ENCODE peak calls at places on chromosomes 3 and 15, in seven cellular contexts. One of them, this sample, is unnamed.
A peak's percentile ranks its signal among the peaks of the same experiment; 100 is the strongest.

GRCh38 chr3:12455740-12456139 is 28.5 kb upstream of the TSEN2 start:
- DNase-seq in H9: no peak
- DNase-seq in mesendoderm: no peak
- DNase-seq in neuronal stem cell: no peak
- DNase-seq in H1: no peak
- DNase-seq in trophoblast cell: no peak
- DNase-seq in IMR-90: no peak
- DNase-seq in this sample: no peak

GRCh38 chr3:177733233-177733632 is 536.0 kb upstream of the TBL1XR1 start:
- DNase-seq in H9: no peak
- DNase-seq in mesendoderm: no peak
- DNase-seq in neuronal stem cell: no peak
- DNase-seq in H1: no peak
- DNase-seq in trophoblast cell: no peak
- DNase-seq in IMR-90: peak; percentile 21
- DNase-seq in this sample: no peak

GRCh38 chr3:141352262-141352984 is 15.9 kb upstream of the ZBTB38 start:
- DNase-seq in H9: no peak
- DNase-seq in mesendoderm: no peak
- DNase-seq in neuronal stem cell: no peak
- DNase-seq in H1: no peak
- DNase-seq in trophoblast cell: no peak
- DNase-seq in IMR-90: peak; percentile 67
- DNase-seq in this sample: no peak

GRCh38 chr3:157588386-157589060 is 85.3 kb upstream of the VEPH1 start:
- DNase-seq in H9: no peak
- DNase-seq in mesendoderm: peak; percentile 47
- DNase-seq in neuronal stem cell: no peak
- DNase-seq in H1: no peak
- DNase-seq in trophoblast cell: no peak
- DNase-seq in IMR-90: no peak
- DNase-seq in this sample: no peak

GRCh38 chr3:4069796-4070195 is 233.4 kb upstream of the SETMAR start:
- DNase-seq in H9: no peak
- DNase-seq in mesendoderm: peak; percentile 80
- DNase-seq in neuronal stem cell: no peak
- DNase-seq in H1: no peak
- DNase-seq in trophoblast cell: no peak
- DNase-seq in IMR-90: no peak
- DNase-seq in this sample: no peak

GRCh38 chr3:151644986-151645385 is 88.7 kb upstream of the AADACL2 start:
- DNase-seq in H9: no peak
- DNase-seq in mesendoderm: no peak
- DNase-seq in neuronal stem cell: no peak
- DNase-seq in H1: no peak
- DNase-seq in trophoblast cell: no peak
- DNase-seq in IMR-90: no peak
- DNase-seq in this sample: no peak

GRCh38 chr3:124315215-124316033 is 323.5 kb upstream of the ROPN1 start:
- DNase-seq in H9: no peak
- DNase-seq in mesendoderm: no peak
- DNase-seq in neuronal stem cell: no peak
- DNase-seq in H1: no peak
- DNase-seq in trophoblast cell: no peak
- DNase-seq in IMR-90: peak; percentile 62
- DNase-seq in this sample: peak; percentile 18

GRCh38 chr3:14216257-14217048 is 37.8 kb downstream of the LSM3 start:
- DNase-seq in H9: peak; percentile 97
- DNase-seq in mesendoderm: peak; percentile 99
- DNase-seq in neuronal stem cell: peak; percentile 74
- DNase-seq in H1: peak; percentile 64
- DNase-seq in trophoblast cell: no peak
- DNase-seq in IMR-90: no peak
- DNase-seq in this sample: no peak

GRCh38 chr3:143002083-143002712 is 828 bp downstream of the U2SURP start:
- DNase-seq in H9: no peak
- DNase-seq in mesendoderm: peak; percentile 65
- DNase-seq in neuronal stem cell: no peak
- DNase-seq in H1: no peak
- DNase-seq in trophoblast cell: no peak
- DNase-seq in IMR-90: peak; percentile 25
- DNase-seq in this sample: peak; percentile 64

GRCh38 chr3:186622651-186623310 is 9.9 kb downstream of the AHSG start:
- DNase-seq in H9: no peak
- DNase-seq in mesendoderm: no peak
- DNase-seq in neuronal stem cell: no peak
- DNase-seq in H1: no peak
- DNase-seq in trophoblast cell: no peak
- DNase-seq in IMR-90: no peak
- DNase-seq in this sample: no peak

GRCh38 chr3:128623762-128624176 is 26.8 kb downstream of the RPN1 start:
- DNase-seq in H9: no peak
- DNase-seq in mesendoderm: no peak
- DNase-seq in neuronal stem cell: no peak
- DNase-seq in H1: no peak
- DNase-seq in trophoblast cell: no peak
- DNase-seq in IMR-90: peak; percentile 85
- DNase-seq in this sample: no peak

GRCh38 chr15:62324382-62324781 is 159.3 kb upstream of the C2CD4B start:
- DNase-seq in H9: no peak
- DNase-seq in mesendoderm: no peak
- DNase-seq in neuronal stem cell: no peak
- DNase-seq in H1: no peak
- DNase-seq in trophoblast cell: peak; percentile 37
- DNase-seq in IMR-90: no peak
- DNase-seq in this sample: no peak

GRCh38 chr3:5160926-5161858 is 26.3 kb upstream of the EDEM1 start:
- DNase-seq in H9: no peak
- DNase-seq in mesendoderm: peak; percentile 31
- DNase-seq in neuronal stem cell: no peak
- DNase-seq in H1: no peak
- DNase-seq in trophoblast cell: peak; percentile 14
- DNase-seq in IMR-90: no peak
- DNase-seq in this sample: peak; percentile 52

GRCh38 chr15:85652457-85652856 is 142.3 kb downstream of the KLHL25 start:
- DNase-seq in H9: no peak
- DNase-seq in mesendoderm: no peak
- DNase-seq in neuronal stem cell: no peak
- DNase-seq in H1: no peak
- DNase-seq in trophoblast cell: no peak
- DNase-seq in IMR-90: no peak
- DNase-seq in this sample: no peak
- H2AK5ac ChIP-seq in H9: no peak overlapping the region
- H2AK5ac ChIP-seq in mesendoderm: no peak overlapping the region
- H2AK5ac ChIP-seq in neuronal stem cell: no peak overlapping the region
- H2AK5ac ChIP-seq in H1: no peak overlapping the region
- H2AK5ac ChIP-seq in trophoblast cell: no peak overlapping the region
- H2AK5ac ChIP-seq in IMR-90: no peak overlapping the region
- H2AK5ac ChIP-seq in this sample: no peak overlapping the region

GRCh38 chr15:32736351-32737061 is 18.7 kb downstream of the GREM1 start:
- DNase-seq in H9: no peak
- DNase-seq in mesendoderm: no peak
- DNase-seq in neuronal stem cell: no peak
- DNase-seq in H1: no peak
- DNase-seq in trophoblast cell: no peak
- DNase-seq in IMR-90: peak; percentile 58
- DNase-seq in this sample: no peak

GRCh38 chr15:32735948-32736347 is 18.1 kb downstream of the GREM1 start:
- DNase-seq in H9: no peak
- DNase-seq in mesendoderm: no peak
- DNase-seq in neuronal stem cell: no peak
- DNase-seq in H1: no peak
- DNase-seq in trophoblast cell: no peak
- DNase-seq in IMR-90: no peak
- DNase-seq in this sample: no peak

GRCh38 chr15:32737246-32737757 is 19.5 kb downstream of the GREM1 start:
- DNase-seq in H9: no peak
- DNase-seq in mesendoderm: no peak
- DNase-seq in neuronal stem cell: no peak
- DNase-seq in H1: no peak
- DNase-seq in trophoblast cell: no peak
- DNase-seq in IMR-90: peak; percentile 65
- DNase-seq in this sample: no peak

GRCh38 chr15:32739522-32739921 is 21.7 kb downstream of the GREM1 start:
- DNase-seq in H9: no peak
- DNase-seq in mesendoderm: no peak
- DNase-seq in neuronal stem cell: no peak
- DNase-seq in H1: no peak
- DNase-seq in trophoblast cell: no peak
- DNase-seq in IMR-90: no peak
- DNase-seq in this sample: no peak

GRCh38 chr15:32738677-32739076 is 20.9 kb downstream of the GREM1 start:
- DNase-seq in H9: no peak
- DNase-seq in mesendoderm: no peak
- DNase-seq in neuronal stem cell: no peak
- DNase-seq in H1: no peak
- DNase-seq in trophoblast cell: no peak
- DNase-seq in IMR-90: peak; percentile 60
- DNase-seq in this sample: no peak
- H2AK5ac ChIP-seq in H9: no peak overlapping the region
- H2AK5ac ChIP-seq in mesendoderm: no peak overlapping the region
- H2AK5ac ChIP-seq in neuronal stem cell: no peak overlapping the region
- H2AK5ac ChIP-seq in H1: no peak overlapping the region
- H2AK5ac ChIP-seq in trophoblast cell: no peak overlapping the region
- H2AK5ac ChIP-seq in IMR-90: no peak overlapping the region
- H2AK5ac ChIP-seq in this sample: no peak overlapping the region

DNA sequence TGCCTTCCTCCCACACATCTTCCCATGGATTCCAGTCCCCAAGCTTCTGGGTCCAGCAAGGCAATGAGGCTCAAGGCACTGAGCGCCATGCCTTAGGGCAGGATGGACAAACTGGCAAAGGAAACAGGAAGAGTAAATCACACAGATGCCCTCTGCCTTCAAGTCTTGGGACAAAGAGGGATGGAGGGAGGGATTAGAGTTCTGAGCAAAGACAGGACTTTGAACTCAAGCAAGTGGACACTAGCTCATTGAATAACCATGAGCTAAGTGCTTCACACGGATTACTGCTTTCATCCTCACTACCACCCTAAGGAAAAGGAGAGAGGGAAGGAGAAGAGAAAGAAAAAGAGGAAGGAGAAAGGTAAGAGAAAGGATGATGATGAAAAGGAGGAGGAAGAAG is 7.6 kb upstream of the THBS1 start:
- DNase-seq in H9: no peak
- DNase-seq in mesendoderm: no peak
- DNase-seq in neuronal stem cell: no peak
- DNase-seq in H1: no peak
- DNase-seq in trophoblast cell: no peak
- DNase-seq in IMR-90: no peak
- DNase-seq in this sample: no peak
- H2AK5ac ChIP-seq in H9: no peak overlapping the region
- H2AK5ac ChIP-seq in mesendoderm: peak overlapping the region; percentile 20
- H2AK5ac ChIP-seq in neuronal stem cell: no peak overlapping the region
- H2AK5ac ChIP-seq in H1: no peak overlapping the region
- H2AK5ac ChIP-seq in trophoblast cell: no peak overlapping the region
- H2AK5ac ChIP-seq in IMR-90: peak overlapping the region; percentile 54
- H2AK5ac ChIP-seq in this sample: no peak overlapping the region

GRCh38 chr3:37526511-37526910 is 335.2 kb upstream of the CTDSPL start:
- DNase-seq in H9: no peak
- DNase-seq in mesendoderm: no peak
- DNase-seq in neuronal stem cell: no peak
- DNase-seq in H1: no peak
- DNase-seq in trophoblast cell: no peak
- DNase-seq in IMR-90: peak; percentile 66
- DNase-seq in this sample: no peak
- H2AK5ac ChIP-seq in H9: no peak overlapping the region
- H2AK5ac ChIP-seq in mesendoderm: no peak overlapping the region
- H2AK5ac ChIP-seq in neuronal stem cell: no peak overlapping the region
- H2AK5ac ChIP-seq in H1: no peak overlapping the region
- H2AK5ac ChIP-seq in trophoblast cell: no peak overlapping the region
- H2AK5ac ChIP-seq in IMR-90: no peak overlapping the region
- H2AK5ac ChIP-seq in this sample: no peak overlapping the region

GRCh38 chr3:56812749-56813655 is 11.3 kb upstream of the ARHGEF3 start:
- DNase-seq in H9: no peak
- DNase-seq in mesendoderm: no peak
- DNase-seq in neuronal stem cell: no peak
- DNase-seq in H1: no peak
- DNase-seq in trophoblast cell: no peak
- DNase-seq in IMR-90: no peak
- DNase-seq in this sample: no peak

GRCh38 chr3:56811545-56812202 is 9.9 kb upstream of the ARHGEF3 start:
- DNase-seq in H9: no peak
- DNase-seq in mesendoderm: no peak
- DNase-seq in neuronal stem cell: no peak
- DNase-seq in H1: no peak
- DNase-seq in trophoblast cell: no peak
- DNase-seq in IMR-90: no peak
- DNase-seq in this sample: no peak

GRCh38 chr3:56816061-56816460 is 14.3 kb upstream of the ARHGEF3 start:
- DNase-seq in H9: no peak
- DNase-seq in mesendoderm: no peak
- DNase-seq in neuronal stem cell: no peak
- DNase-seq in H1: no peak
- DNase-seq in trophoblast cell: no peak
- DNase-seq in IMR-90: no peak
- DNase-seq in this sample: no peak

GRCh38 chr3:56815571-56815970 is 13.8 kb upstream of the ARHGEF3 start:
- DNase-seq in H9: no peak
- DNase-seq in mesendoderm: no peak
- DNase-seq in neuronal stem cell: no peak
- DNase-seq in H1: no peak
- DNase-seq in trophoblast cell: no peak
- DNase-seq in IMR-90: no peak
- DNase-seq in this sample: no peak

DNA sequence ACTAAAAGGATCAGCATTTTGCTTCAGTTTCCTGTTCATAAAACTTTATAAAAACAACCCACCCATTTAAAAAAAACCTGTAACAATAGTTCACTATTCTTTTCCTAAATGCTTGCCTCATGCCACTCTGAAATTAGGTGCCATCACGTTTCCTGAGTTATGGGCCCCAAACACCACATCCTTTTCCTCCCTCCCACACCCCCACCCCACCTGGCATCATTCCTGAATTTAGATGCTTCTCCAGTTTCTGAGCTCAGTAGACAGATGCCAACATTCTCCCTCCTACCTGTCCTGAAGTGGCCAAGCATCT is 11.9 kb upstream of the ARHGEF3 start:
- DNase-seq in H9: no peak
- DNase-seq in mesendoderm: no peak
- DNase-seq in neuronal stem cell: no peak
- DNase-seq in H1: no peak
- DNase-seq in trophoblast cell: no peak
- DNase-seq in IMR-90: no peak
- DNase-seq in this sample: no peak
- H2AK5ac ChIP-seq in H9: no peak overlapping the region
- H2AK5ac ChIP-seq in mesendoderm: no peak overlapping the region
- H2AK5ac ChIP-seq in neuronal stem cell: no peak overlapping the region
- H2AK5ac ChIP-seq in H1: no peak overlapping the region
- H2AK5ac ChIP-seq in trophoblast cell: no peak overlapping the region
- H2AK5ac ChIP-seq in IMR-90: no peak overlapping the region
- H2AK5ac ChIP-seq in this sample: no peak overlapping the region

This sample was measured in mesenchymal stem cell.